ENCODE peak calls at places on chromosome 14, in eight cellular contexts. Q is SK-N-SH; K is NB4; D is CD4-positive, alpha-beta T cell; B is body of pancreas; T is heart right ventricle; H is RWPE1; G is HepG2. F is an unnamed sample.
A peak's percentile ranks its signal among the peaks of the same experiment; 100 is the strongest.

GRCh38 chr14:77041837-77042557 is 13.5 kb upstream of the IRF2BPL start:
- DNase-seq in Q (no peak), K (peak; percentile 50), D (no peak), B (peak; percentile 77), T (peak; percentile 81), H (peak; percentile 26), G (no peak), F (peak; percentile 90)

GRCh38 chr14:94009767-94010166 is 12.7 kb downstream of the CCDC197 start:
- DNase-seq in Q (no peak), K (no peak), D (no peak), B (no peak), T (no peak), H (peak; percentile 73), G (no peak), F (peak; percentile 61)

GRCh38 chr14:94769413-94770250 is at the start of gene GSC:
- DNase-seq in Q (peak; percentile 90), K (peak; percentile 17), D (no peak), B (peak; percentile 67), T (peak; percentile 46), H (no peak), G (no peak), F (no peak)

GRCh38 chr14:94823556-94824341 is 53.8 kb upstream of the GSC start:
- DNase-seq in Q (no peak), K (peak; percentile 45), D (no peak), B (no peak), T (no peak), H (no peak), G (peak; percentile 65), F (peak; percentile 72)

GRCh38 chr14:56004807-56005579 is 113.2 kb upstream of the PELI2 start:
- DNase-seq in Q (no peak), K (no peak), D (no peak), B (peak; percentile 41), T (peak; percentile 24), H (no peak), G (no peak), F (no peak)

GRCh38 chr14:50002926-50003212 is 110.0 kb downstream of the ARF6 start:
- DNase-seq in Q (no peak), K (no peak), D (no peak), B (no peak), T (no peak), H (no peak), G (no peak), F (no peak)

GRCh38 chr14:53227154-53227718 is 74.1 kb upstream of the DDHD1 start:
- DNase-seq in Q (no peak), K (no peak), D (no peak), B (no peak), T (no peak), H (no peak), G (no peak), F (no peak)

GRCh38 chr14:102220031-102220430 is 80.3 kb downstream of the WDR20 start:
- DNase-seq in Q (no peak), K (no peak), D (no peak), B (no peak), T (no peak), H (no peak), G (no peak), F (no peak)

GRCh38 chr14:94489336-94489735 is 13.3 kb upstream of the SERPINA9 start:
- DNase-seq in Q (no peak), K (no peak), D (no peak), B (no peak), T (no peak), H (no peak), G (no peak), F (no peak)

GRCh38 chr14:50773632-50774541 is 57.1 kb downstream of the NIN start:
- DNase-seq in Q (peak; percentile 76), K (peak; percentile 31), D (no peak), B (peak; percentile 78), T (no peak), H (peak; percentile 66), G (peak; percentile 11), F (peak; percentile 70)

GRCh38 chr14:79056879-79057278 is 886.7 kb downstream of the NRXN3 start:
- DNase-seq in Q (no peak), K (no peak), D (no peak), B (no peak), T (no peak), H (no peak), G (no peak), F (no peak)

GRCh38 chr14:104935955-104936354 is 11.3 kb downstream of the PLD4 start:
- DNase-seq in Q (no peak), K (no peak), D (no peak), B (peak; percentile 4), T (no peak), H (peak; percentile 13), G (no peak), F (no peak)

GRCh38 chr14:104179126-104179525 is 40.7 kb downstream of the KIF26A start:
- DNase-seq in Q (no peak), K (no peak), D (no peak), B (no peak), T (no peak), H (no peak), G (no peak), F (no peak)

GRCh38 chr14:93347850-93348249 is 868 bp downstream of the COX8C start:
- DNase-seq in Q (no peak), K (peak; percentile 78), D (no peak), B (no peak), T (no peak), H (no peak), G (no peak), F (no peak)

GRCh38 chr14:24679248-24680085 is 45.5 kb upstream of the GZMB start:
- DNase-seq in Q (no peak), K (no peak), D (no peak), B (no peak), T (no peak), H (no peak), G (no peak), F (no peak)
- TF ChIP-seq CTCF in Q (no peak), K (no peak), D (peak; percentile 67), B (no peak), T (no peak), H (peak; percentile 60), G (no peak), F (no peak)

GRCh38 chr14:26132061-26132460 is 465.8 kb downstream of the NOVA1 start:
- DNase-seq in Q (no peak), K (no peak), D (no peak), B (no peak), T (no peak), H (no peak), G (no peak), F (no peak)

GRCh38 chr14:26138764-26139445 is 458.9 kb downstream of the NOVA1 start:
- DNase-seq in Q (no peak), K (no peak), D (no peak), B (no peak), T (no peak), H (no peak), G (no peak), F (no peak)

DNA sequence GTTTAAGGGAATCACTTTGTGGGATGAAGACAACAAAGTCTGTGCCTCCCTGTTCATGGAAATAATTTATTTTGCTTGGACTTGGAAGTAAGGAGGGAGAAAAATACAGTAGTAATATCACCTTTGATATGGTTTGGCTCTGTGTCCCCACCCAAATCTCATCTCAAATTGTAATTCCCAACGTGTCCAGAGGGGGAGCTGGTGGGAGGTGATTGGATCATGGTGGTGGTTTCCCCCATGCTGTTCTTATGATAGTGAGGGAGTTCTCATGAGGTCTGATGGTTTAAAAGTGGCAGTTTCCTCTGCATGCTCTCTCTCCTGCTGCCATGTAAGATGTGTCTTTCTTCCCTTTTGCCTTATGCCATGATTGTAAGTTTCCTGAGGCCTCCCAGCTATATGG is 460.7 kb downstream of the NOVA1 start:
- DNase-seq in Q (no peak), K (no peak), D (no peak), B (no peak), T (no peak), H (no peak), G (no peak), F (no peak)
- TF ChIP-seq CTCF in Q (peak; percentile 41), K (no peak), D (no peak), B (no peak), T (no peak), H (no peak), G (no peak), F (peak; percentile 19)

GRCh38 chr14:98172243-98172778 is 1099.7 kb downstream of the BCL11B start:
- DNase-seq in Q (no peak), K (no peak), D (no peak), B (no peak), T (no peak), H (no peak), G (no peak), F (no peak)
- TF ChIP-seq CTCF in Q (no peak), K (no peak), D (no peak), B (no peak), T (no peak), H (no peak), G (no peak), F (no peak)

GRCh38 chr14:54866588-54866987 is 36.0 kb downstream of the GCH1 start:
- DNase-seq in Q (no peak), K (peak; percentile 31), D (no peak), B (no peak), T (no peak), H (no peak), G (peak; percentile 4), F (no peak)
- TF ChIP-seq CTCF in Q (no peak), K (no peak), D (no peak), B (no peak), T (no peak), H (no peak), G (no peak), F (no peak)

GRCh38 chr14:30185832-30186231 is 258.2 kb upstream of the PRKD1 start:
- DNase-seq in Q (no peak), K (no peak), D (no peak), B (no peak), T (no peak), H (no peak), G (no peak), F (no peak)
- TF ChIP-seq CTCF in Q (peak; percentile 32), K (no peak), D (no peak), B (no peak), T (no peak), H (no peak), G (no peak), F (peak; percentile 21)

GRCh38 chr14:33386771-33387170 is 448.1 kb downstream of the NPAS3 start:
- DNase-seq in Q (no peak), K (no peak), D (no peak), B (no peak), T (no peak), H (no peak), G (no peak), F (no peak)

GRCh38 chr14:33386140-33386539 is 447.5 kb downstream of the NPAS3 start:
- DNase-seq in Q (no peak), K (no peak), D (no peak), B (no peak), T (no peak), H (no peak), G (no peak), F (no peak)
- TF ChIP-seq CTCF in Q (no peak), K (no peak), D (no peak), B (no peak), T (no peak), H (no peak), G (no peak), F (no peak)

GRCh38 chr14:45716506-45716905 is 463.5 kb upstream of the MIS18BP1 start:
- DNase-seq in Q (peak; percentile 4), K (peak; percentile 8), D (no peak), B (no peak), T (no peak), H (no peak), G (peak; percentile 3), F (peak; percentile 12)
- TF ChIP-seq CTCF in Q (peak; percentile 45), K (peak; percentile 3), D (no peak), B (no peak), T (no peak), H (no peak), G (no peak), F (no peak)

GRCh38 chr14:85535916-85536834 is 6.2 kb downstream of the FLRT2 start:
- DNase-seq in Q (peak; percentile 27), K (peak; percentile 7), D (no peak), B (peak; percentile 34), T (no peak), H (peak; percentile 56), G (peak; percentile 12), F (peak; percentile 62)
- TF ChIP-seq CTCF in Q (peak; percentile 77), K (no peak), D (no peak), B (peak; percentile 65), T (no peak), H (peak; percentile 66), G (peak; percentile 37), F (peak; percentile 33)